ENCODE peak calls at places on chromosomes 5 and 9, in six cellular contexts. B is HepG2, S is K562, Y is HL-60, R is GM12878, F is SK-N-SH. H is an unnamed sample.

GRCh38 chr9:121708768-121709488 is 57.5 kb downstream of the DAB2IP start:
- DNase-seq in B (no peak), S (peak), R (no peak), Y (no peak), F (peak), H (no peak)

GRCh38 chr9:23011669-23012068 is 565.0 kb downstream of the DMRTA1 start:
- DNase-seq in Y (no peak), R (no peak), S (no peak), F (no peak), B (no peak), H (no peak)

GRCh38 chr9:75612205-75612604 is 278.3 kb upstream of the PCSK5 start:
- DNase-seq in R (no peak), S (no peak), Y (no peak), B (no peak), F (no peak), H (no peak)

GRCh38 chr5:3277590-3278196 is 317.9 kb upstream of the IRX1 start:
- DNase-seq in B (no peak), Y (no peak), R (no peak), F (no peak), S (no peak), H (peak)

GRCh38 chr9:335373-335772 is 120.7 kb downstream of the DOCK8 start:
- DNase-seq in S (no peak), F (no peak), Y (no peak), B (no peak), R (no peak), H (no peak)

GRCh38 chr5:18325431-18325830 is 691.2 kb downstream of the TAF11L14 start:
- DNase-seq in S (no peak), B (no peak), R (no peak), F (no peak), Y (no peak), H (no peak)

GRCh38 chr9:80811662-80812061 is 877.7 kb downstream of the TLE1 start:
- DNase-seq in R (no peak), B (no peak), Y (no peak), S (no peak), F (no peak), H (no peak)

GRCh38 chr5:179266291-179267070 is 78.8 kb downstream of the ADAMTS2 start:
- DNase-seq in R (no peak), B (no peak), Y (no peak), F (peak), S (no peak), H (no peak)

GRCh38 chr5:1101991-1102713 is 9.7 kb downstream of the SLC12A7 start:
- DNase-seq in R (no peak), S (peak), F (no peak), B (no peak), Y (no peak), H (no peak)

GRCh38 chr5:145752947-145753346 is 82.2 kb downstream of the PRELID2 start:
- DNase-seq in B (no peak), F (no peak), Y (no peak), R (no peak), S (no peak), H (no peak)

GRCh38 chr5:5658226-5658625 is 235.7 kb downstream of the ICE1 start:
- DNase-seq in B (no peak), S (no peak), Y (no peak), F (no peak), R (peak), H (no peak)

GRCh38 chr9:36499156-36499886 is 73.4 kb upstream of the MELK start:
- DNase-seq in Y (no peak), S (no peak), B (no peak), R (no peak), F (peak), H (no peak)

GRCh38 chr5:60066502-60066901 is 173.0 kb upstream of the PDE4D start:
- DNase-seq in B (no peak), S (no peak), F (no peak), R (no peak), Y (no peak), H (no peak)

GRCh38 chr5:151646334-151646733 is 40.4 kb downstream of the SPARC start:
- DNase-seq in F (no peak), Y (no peak), S (no peak), B (no peak), R (no peak), H (no peak)

GRCh38 chr5:52783226-52783959 is 4.3 kb upstream of the ITGA1 start:
- DNase-seq in R (no peak), F (no peak), Y (no peak), B (no peak), S (no peak), H (no peak)

GRCh38 chr9:134272302-134273023 is 53.8 kb upstream of the RXRA start:
- DNase-seq in R (no peak), Y (no peak), S (no peak), B (no peak), F (no peak), H (no peak)

GRCh38 chr5:82635561-82636288 is 357.6 kb upstream of the RPS23 start:
- DNase-seq in B (peak), S (no peak), R (no peak), F (no peak), Y (no peak), H (no peak)

GRCh38 chr5:68220260-68220659 is 4.7 kb downstream of the PIK3R1 start:
- DNase-seq in Y (no peak), F (no peak), B (no peak), S (no peak), R (no peak), H (no peak)

GRCh38 chr5:103962023-103962422 is 399.4 kb upstream of the NUDT12 start:
- DNase-seq in F (no peak), B (peak), Y (no peak), S (no peak), R (no peak), H (no peak)

GRCh38 chr9:35397216-35397698 is 92.7 kb upstream of the RUSC2 start:
- DNase-seq in R (no peak), S (no peak), B (no peak), F (no peak), Y (no peak), H (no peak)

GRCh38 chr5:173793677-173794570 is 94.2 kb upstream of the CPEB4 start:
- DNase-seq in S (no peak), Y (no peak), R (no peak), B (peak), F (no peak), H (no peak)

GRCh38 chr9:125133403-125134316 is 9.7 kb downstream of the SCAI start:
- DNase-seq in Y (no peak), B (no peak), S (no peak), R (no peak), F (no peak), H (no peak)

GRCh38 chr9:37968228-37968672 is 64.3 kb upstream of the SLC25A51 start:
- DNase-seq in S (peak), F (no peak), R (no peak), B (peak), Y (no peak), H (no peak)

GRCh38 chr5:39631948-39632347 is 207.2 kb upstream of the DAB2 start:
- DNase-seq in B (no peak), F (no peak), Y (no peak), S (no peak), R (no peak), H (no peak)

GRCh38 chr9:90641090-90641489 is 1.5 kb downstream of the DIRAS2 start:
- DNase-seq in B (no peak), F (no peak), R (no peak), S (no peak), Y (no peak), H (no peak)

GRCh38 chr9:83059417-83059816 is 3.5 kb downstream of the RASEF start:
- DNase-seq in Y (no peak), B (no peak), S (no peak), F (no peak), R (no peak), H (no peak)

GRCh38 chr5:35009657-35010056 is 38.1 kb downstream of the AGXT2 start:
- DNase-seq in S (no peak), R (no peak), B (no peak), Y (no peak), F (no peak), H (no peak)

GRCh38 chr9:90967171-90967570 is 165.6 kb downstream of the SYK start:
- DNase-seq in B (no peak), F (no peak), Y (no peak), R (no peak), S (no peak), H (no peak)

GRCh38 chr5:163565931-163566608 is 60.7 kb downstream of the MAT2B start:
- DNase-seq in Y (peak), F (no peak), R (peak), B (peak), S (no peak), H (peak)

GRCh38 chr5:150136290-150136689 is 19.4 kb downstream of the PDGFRB start:
- DNase-seq in F (peak), R (no peak), Y (no peak), S (no peak), B (no peak), H (no peak)

GRCh38 chr5:96962540-96962991 is 26.7 kb downstream of the LNPEP start:
- DNase-seq in F (no peak), Y (no peak), S (no peak), R (no peak), B (no peak), H (no peak)

GRCh38 chr5:179900707-179901106 is 7.0 kb downstream of the TBC1D9B start:
- DNase-seq in F (no peak), Y (no peak), S (no peak), R (no peak), B (no peak), H (no peak)

GRCh38 chr9:116594552-116594951 is 92.6 kb upstream of the TRIM32 start:
- DNase-seq in S (no peak), F (no peak), B (no peak), Y (no peak), R (no peak), H (no peak)

GRCh38 chr5:106019271-106019670 is 1651.5 kb downstream of the EFNA5 start:
- DNase-seq in B (no peak), Y (no peak), F (no peak), S (no peak), R (no peak), H (no peak)

GRCh38 chr5:71714911-71715310 is 4.2 kb upstream of the CARTPT start:
- DNase-seq in Y (no peak), F (no peak), B (no peak), S (no peak), R (no peak), H (no peak)

GRCh38 chr5:71719092-71719964 is at the start of gene CARTPT:
- DNase-seq in B (no peak), F (peak), R (no peak), Y (no peak), S (peak), H (peak)
- TF ChIP-seq GABPA in B (no peak), F (no peak), R (no peak), Y (no peak), S (no peak), H (no peak)

GRCh38 chr9:77916410-77916819 is 115.2 kb downstream of the GNAQ start:
- DNase-seq in R (peak), Y (no peak), B (no peak), S (no peak), F (no peak), H (no peak)

GRCh38 chr9:77911928-77912327 is 119.7 kb downstream of the GNAQ start:
- DNase-seq in B (no peak), S (no peak), Y (no peak), F (no peak), R (no peak), H (no peak)

GRCh38 chr9:77912895-77913693 is 118.5 kb downstream of the GNAQ start:
- DNase-seq in S (no peak), Y (no peak), B (no peak), F (no peak), R (no peak), H (no peak)

GRCh38 chr9:77917800-77918199 is 113.8 kb downstream of the GNAQ start:
- DNase-seq in Y (no peak), B (no peak), F (no peak), R (no peak), S (no peak), H (no peak)

DNA sequence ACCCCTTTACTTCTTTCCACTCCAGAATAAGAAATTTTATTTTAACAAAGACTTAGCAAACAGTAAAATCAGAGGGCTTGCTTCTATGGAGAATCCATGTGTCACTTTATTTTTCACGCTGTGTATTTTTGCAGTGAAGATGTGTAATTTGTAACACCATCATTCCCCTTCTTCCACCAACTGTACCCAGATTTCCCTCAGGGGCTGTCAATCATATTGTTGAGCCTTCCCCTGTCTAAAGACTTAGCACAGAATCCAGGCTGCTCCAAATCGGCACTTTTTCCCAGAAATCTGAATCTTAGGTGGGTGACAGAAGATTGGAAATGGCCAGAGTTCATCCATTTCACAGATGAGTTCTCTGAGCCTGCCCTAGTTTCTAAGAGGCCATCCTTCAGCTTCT is 115.9 kb downstream of the GNAQ start:
- DNase-seq in B (no peak), Y (no peak), R (no peak), F (no peak), S (no peak), H (no peak)
- TF ChIP-seq GABPA in B (no peak), Y (no peak), R (no peak), F (no peak), S (no peak), H (no peak)

GRCh38 chr9:68495287-68495686 is 45.4 kb downstream of the TMEM252 start:
- DNase-seq in R (no peak), F (no peak), Y (no peak), B (no peak), S (no peak), H (no peak)

GRCh38 chr9:68489636-68490035 is 51.0 kb downstream of the TMEM252 start:
- DNase-seq in R (no peak), Y (no peak), B (no peak), S (no peak), F (no peak), H (no peak)

GRCh38 chr9:68496356-68496755 is 44.3 kb downstream of the TMEM252 start:
- DNase-seq in S (no peak), R (no peak), F (no peak), Y (no peak), B (no peak), H (no peak)

GRCh38 chr9:68493953-68494541 is 46.6 kb downstream of the TMEM252 start:
- DNase-seq in F (no peak), R (no peak), S (no peak), Y (no peak), B (no peak), H (no peak)

DNA sequence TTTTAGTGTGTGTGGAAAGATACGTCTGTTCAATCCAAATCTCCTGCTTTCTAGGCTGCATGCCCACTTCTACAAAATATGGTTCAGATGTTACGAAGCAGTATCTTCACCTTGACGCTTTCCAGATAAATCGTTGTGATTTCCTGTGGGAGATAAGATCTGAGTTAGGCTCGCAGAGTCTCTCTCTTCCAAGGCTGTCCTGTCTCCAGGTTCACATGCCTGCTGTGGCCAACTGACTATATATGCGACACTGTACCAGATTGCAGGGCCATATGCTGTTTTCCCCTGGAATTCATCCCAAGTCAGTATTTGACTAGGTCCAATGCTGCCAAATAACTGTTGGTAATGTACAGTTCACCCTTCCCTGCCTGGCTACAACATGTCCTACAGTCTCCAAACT is 47.9 kb downstream of the TMEM252 start:
- DNase-seq in S (no peak), B (no peak), R (no peak), Y (no peak), F (no peak), H (no peak)
- TF ChIP-seq GABPA in S (no peak), B (no peak), R (no peak), Y (no peak), F (no peak), H (no peak)

GRCh38 chr5:135219239-135219638 is 179.8 kb downstream of the MACROH2A1 start:
- DNase-seq in S (no peak), Y (no peak), B (no peak), R (no peak), F (no peak), H (no peak)

GRCh38 chr5:135220394-135221186 is 178.4 kb downstream of the MACROH2A1 start:
- DNase-seq in Y (no peak), S (no peak), F (no peak), R (no peak), B (no peak), H (peak)

GRCh38 chr5:135218486-135218755 is 180.6 kb downstream of the MACROH2A1 start:
- DNase-seq in B (no peak), R (no peak), F (no peak), Y (no peak), S (no peak), H (no peak)

GRCh38 chr5:135221187-135221473 is 177.9 kb downstream of the MACROH2A1 start:
- DNase-seq in Y (no peak), S (peak), R (no peak), B (no peak), F (no peak), H (no peak)

DNA sequence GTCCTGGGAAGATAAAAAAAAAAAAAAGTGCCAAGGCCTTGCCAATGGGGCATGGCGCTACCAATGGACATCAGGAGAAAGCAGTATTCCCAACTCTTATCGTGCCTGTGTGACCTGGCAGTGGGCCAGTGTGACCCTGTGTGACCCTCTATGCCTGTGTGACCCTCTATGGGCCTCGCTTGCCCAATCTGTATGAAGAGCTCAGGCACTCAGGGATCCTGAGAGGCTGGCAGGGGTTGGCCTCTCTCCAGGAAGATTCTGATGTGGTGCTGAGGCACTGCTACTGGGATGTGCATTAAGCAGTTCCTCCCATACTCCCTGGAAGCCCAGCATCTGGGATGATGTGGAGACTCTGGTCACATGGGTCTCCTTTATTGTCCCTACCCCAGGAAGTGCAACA is 179.2 kb downstream of the MACROH2A1 start:
- DNase-seq in F (no peak), S (no peak), Y (no peak), B (no peak), R (no peak), H (peak)
- TF ChIP-seq GABPA in F (no peak), S (no peak), Y (no peak), B (no peak), R (no peak), H (no peak)

GRCh38 chr9:33620738-33621439 is 96.8 kb downstream of the ANKRD18B start:
- DNase-seq in Y (no peak), F (no peak), S (no peak), B (no peak), R (no peak), H (no peak)
- TF ChIP-seq GABPA in Y (no peak), F (no peak), S (no peak), B (no peak), R (no peak), H (no peak)

GRCh38 chr9:70398145-70398556 is 16.3 kb downstream of the KLF9 start:
- DNase-seq in R (peak), B (no peak), S (peak), Y (peak), F (no peak), H (no peak)
- TF ChIP-seq GABPA in R (no peak), B (no peak), S (peak), Y (no peak), F (no peak), H (no peak)

GRCh38 chr9:132982508-132982907 is 4.0 kb downstream of the GFI1B start:
- DNase-seq in Y (peak), B (no peak), S (peak), R (no peak), F (no peak), H (no peak)
- TF ChIP-seq GABPA in Y (no peak), B (no peak), S (no peak), R (no peak), F (no peak), H (no peak)

GRCh38 chr5:29143266-29143665 is 2050.2 kb upstream of the CDH6 start:
- DNase-seq in S (no peak), Y (no peak), F (no peak), R (no peak), B (no peak), H (no peak)
- TF ChIP-seq GABPA in S (no peak), Y (no peak), F (no peak), R (no peak), B (no peak), H (no peak)